ENCODE peak calls at places on chromosome 18, in eight cellular contexts. I is spleen, V is iPS DF 6.9, N is HCT116, M is thyroid gland, R is hepatocyte, S is SJSA1, L is psoas muscle. P is an unnamed sample. For H3K4me1 and H3K9me3, the result is how much of the 10 kb centered on the place peaks cover.

GRCh38 chr18:61153571-61153970 is 179.7 kb upstream of the CDH20 start:
- DNase-seq in M (no peak), R (no peak), V (no peak), S (no peak), I (no peak), L (no peak), N (no peak), P (no peak)

GRCh38 chr18:48003426-48004349 is 73.2 kb upstream of the SMAD2 start:
- DNase-seq in R (no peak), S (peak), N (peak), V (no peak), M (no peak), L (no peak), I (no peak), P (no peak)

GRCh38 chr18:9068346-9068745 is 34.2 kb upstream of the NDUFV2 start:
- DNase-seq in L (no peak), R (peak), N (no peak), M (no peak), I (no peak), V (no peak), S (no peak), P (no peak)

GRCh38 chr18:42517896-42518295 is 562.9 kb downstream of the PIK3C3 start:
- DNase-seq in N (no peak), R (no peak), M (no peak), I (no peak), V (no peak), L (no peak), S (no peak), P (no peak)

GRCh38 chr18:41767960-41768359 is 187.1 kb upstream of the PIK3C3 start:
- DNase-seq in R (peak), N (no peak), M (no peak), S (no peak), L (no peak), V (no peak), I (no peak), P (no peak)

GRCh38 chr18:45891806-45892205 is 66.3 kb downstream of the SIGLEC15 start:
- DNase-seq in V (no peak), R (no peak), S (no peak), N (no peak), L (no peak), M (no peak), I (no peak), P (no peak)

GRCh38 chr18:24878289-24878688 is 417.9 kb downstream of the HRH4 start:
- DNase-seq in L (no peak), N (no peak), V (peak), M (no peak), R (peak), S (peak), I (no peak), P (no peak)

GRCh38 chr18:34528177-34528576 is 181.9 kb upstream of the DTNA start:
- DNase-seq in M (no peak), N (no peak), I (no peak), L (no peak), S (no peak), R (no peak), V (no peak), P (no peak)

GRCh38 chr18:56563568-56563967 is 74.8 kb downstream of the TXNL1 start:
- DNase-seq in S (no peak), M (no peak), L (no peak), R (no peak), I (no peak), N (peak), V (peak), P (no peak)

GRCh38 chr18:53861185-53861584 is 363.3 kb downstream of the MBD2 start:
- DNase-seq in L (no peak), N (no peak), I (no peak), M (no peak), V (no peak), R (no peak), S (no peak), P (no peak)

GRCh38 chr18:13112982-13113381 is 105.6 kb upstream of the LDLRAD4 start:
- DNase-seq in L (no peak), M (peak), N (peak), I (no peak), V (peak), R (peak), S (no peak), P (no peak)

GRCh38 chr18:12884521-12885323 is 685 bp upstream of the PTPN2 start:
- DNase-seq in N (no peak), L (no peak), I (no peak), R (no peak), M (no peak), S (peak), V (no peak), P (peak)

GRCh38 chr18:45526120-45526841 is 89.0 kb upstream of the SLC14A2 start:
- DNase-seq in R (peak), I (no peak), V (no peak), S (no peak), M (no peak), L (no peak), N (no peak), P (no peak)

GRCh38 chr18:58572680-58573079 is 56.2 kb downstream of the ALPK2 start:
- DNase-seq in N (no peak), I (no peak), L (no peak), V (no peak), M (no peak), R (no peak), S (no peak), P (no peak)

GRCh38 chr18:8605974-8606373 is 3.3 kb upstream of the RAB12 start:
- DNase-seq in I (no peak), R (no peak), V (no peak), N (no peak), L (no peak), M (no peak), S (no peak), P (no peak)

GRCh38 chr18:26429535-26429934 is 118.8 kb downstream of the KCTD1 start:
- DNase-seq in V (no peak), N (peak), I (no peak), S (no peak), M (no peak), R (peak), L (no peak), P (no peak)

GRCh38 chr18:21284540-21284939 is 42.5 kb downstream of the GREB1L start:
- DNase-seq in I (no peak), V (no peak), L (no peak), N (no peak), M (no peak), S (no peak), R (no peak), P (no peak)

GRCh38 chr18:60754413-60754812 is 381.8 kb upstream of the MC4R start:
- DNase-seq in I (no peak), V (no peak), L (no peak), R (no peak), M (no peak), S (no peak), N (no peak), P (no peak)

GRCh38 chr18:59881728-59882685 is 17.8 kb upstream of the PMAIP1 start:
- DNase-seq in V (no peak), S (peak), M (no peak), N (no peak), I (no peak), R (peak), L (no peak), P (no peak)

GRCh38 chr18:24234330-24234729 is 95.5 kb downstream of the CABYR start:
- DNase-seq in N (no peak), V (no peak), M (no peak), S (no peak), R (peak), I (no peak), L (peak), P (no peak)

GRCh38 chr18:54086863-54087262 is 137.6 kb downstream of the MBD2 start:
- DNase-seq in I (no peak), V (no peak), L (no peak), M (no peak), N (no peak), R (no peak), S (no peak), P (no peak)

GRCh38 chr18:63063171-63063570 is 256.4 kb downstream of the BCL2 start:
- DNase-seq in L (no peak), V (no peak), R (no peak), I (no peak), S (peak), N (no peak), M (no peak), P (no peak)

GRCh38 chr18:9135912-9136314 is 668 bp upstream of the ANKRD12 start:
- DNase-seq in S (no peak), I (no peak), M (peak), V (no peak), L (no peak), N (peak), R (peak), P (peak)

GRCh38 chr18:12271376-12272235 is 17.4 kb downstream of the CIDEA start:
- DNase-seq in I (no peak), S (peak), M (peak), L (peak), R (peak), V (no peak), N (peak), P (peak)

GRCh38 chr18:24497052-24497754 is 36.8 kb downstream of the HRH4 start:
- DNase-seq in I (no peak), R (no peak), M (no peak), N (no peak), L (no peak), S (no peak), V (no peak), P (no peak)

GRCh38 chr18:54119524-54120019 is 104.9 kb downstream of the MBD2 start:
- DNase-seq in I (no peak), V (peak), N (peak), S (peak), R (peak), M (no peak), L (no peak), P (no peak)

GRCh38 chr18:58541789-58542425 is 87.0 kb downstream of the ALPK2 start:
- DNase-seq in I (no peak), M (no peak), N (peak), V (no peak), S (peak), L (no peak), R (peak), P (no peak)

GRCh38 chr18:25055076-25055475 is 296.9 kb downstream of the ZNF521 start:
- DNase-seq in R (no peak), L (no peak), M (no peak), V (no peak), N (no peak), I (no peak), S (no peak), P (no peak)

GRCh38 chr18:58143391-58143790 is 99.4 kb downstream of the NEDD4L start:
- DNase-seq in L (no peak), N (no peak), S (no peak), I (no peak), M (no peak), R (peak), V (no peak), P (no peak)

GRCh38 chr18:58996131-58996632 is 131.5 kb downstream of the ZNF532 start:
- DNase-seq in M (no peak), I (no peak), S (peak), V (no peak), L (no peak), N (no peak), R (peak), P (no peak)

GRCh38 chr18:27363918-27364317 is 178.8 kb upstream of the CHST9 start:
- DNase-seq in N (no peak), M (no peak), L (no peak), R (peak), S (no peak), V (no peak), I (no peak), P (no peak)

GRCh38 chr18:38940863-38941531 is 1375.4 kb upstream of the CELF4 start:
- DNase-seq in N (peak), V (no peak), M (no peak), S (peak), I (no peak), R (peak), L (no peak), P (no peak)

GRCh38 chr18:67651438-67651837 is 134.9 kb upstream of the DSEL start:
- DNase-seq in L (no peak), N (no peak), I (no peak), S (no peak), R (no peak), V (no peak), M (no peak), P (peak)

DNA sequence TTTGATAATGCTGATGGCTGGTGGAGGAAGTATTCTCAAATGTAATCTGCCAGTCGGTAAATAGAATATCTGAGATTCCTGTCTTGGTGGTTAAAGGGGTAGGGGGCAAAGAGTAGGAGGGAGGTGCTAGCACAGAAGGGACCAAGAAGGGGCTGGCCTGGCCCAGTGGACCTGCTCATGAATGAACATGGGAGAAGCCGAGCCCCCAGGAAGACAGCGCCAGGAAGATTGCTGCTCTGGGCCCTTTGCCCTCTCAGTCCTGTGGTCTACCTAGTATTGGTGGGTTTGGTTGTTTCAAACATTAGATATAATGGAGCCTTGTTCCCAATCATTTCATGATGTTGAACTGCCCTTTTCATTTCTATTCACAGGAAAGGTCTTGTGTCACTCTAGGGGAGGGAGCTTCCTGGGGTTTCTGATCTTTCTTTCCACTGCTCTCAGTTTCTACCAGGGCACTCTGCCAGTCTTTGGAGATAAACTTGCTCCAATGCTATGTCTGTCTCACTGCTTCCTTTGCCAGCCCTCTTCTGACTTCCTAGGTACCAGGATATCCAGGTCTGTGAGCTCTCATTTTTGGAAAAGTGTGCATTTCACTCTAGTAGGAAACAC is 5.3 kb upstream of the MOCOS start:
- DNase-seq in N (no peak), L (no peak), M (no peak), R (no peak), S (no peak), I (no peak), V (no peak), P (no peak)
- H3K4me1 ChIP-seq in N (under half), L (under half), M (under half), R (under half), S (under half), I (under half), V (under half), P (under half)

DNA sequence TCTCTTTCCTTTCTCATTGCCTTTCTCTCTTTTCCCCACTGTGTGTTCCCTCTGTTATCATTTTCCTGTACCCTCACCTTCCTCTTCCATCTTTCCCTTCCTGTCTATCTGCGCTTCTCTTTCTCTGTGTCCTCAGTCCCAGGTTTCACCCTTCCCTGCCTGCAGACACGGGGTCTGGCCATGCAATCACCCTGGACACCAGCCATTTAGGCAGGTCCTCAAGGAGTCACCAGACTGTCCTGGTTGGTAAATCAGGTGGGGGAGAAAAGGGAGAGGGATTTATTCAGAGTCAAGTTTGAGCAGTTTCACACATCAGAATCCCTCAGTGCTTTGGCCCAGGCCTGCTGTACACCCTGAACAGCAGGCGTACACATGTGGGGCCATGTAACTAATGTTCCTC is 169.3 kb downstream of the ANKRD30B start:
- DNase-seq in V (no peak), M (peak), S (no peak), L (no peak), N (no peak), I (no peak), R (no peak), P (no peak)
- H3K9me3 ChIP-seq in V (under half), M (under half), S (under half), L (under half), N (under half), I (under half), R (under half), P (under half)

GRCh38 chr18:3333721-3334386 is 71.9 kb downstream of the MYL12B start:
- DNase-seq in N (no peak), M (no peak), R (no peak), L (no peak), V (no peak), I (no peak), S (no peak), P (no peak)
- H3K4me3 ChIP-seq in N (no peak), M (no peak), R (no peak), L (no peak), V (no peak), I (no peak), S (no peak), P (no peak)

DNA sequence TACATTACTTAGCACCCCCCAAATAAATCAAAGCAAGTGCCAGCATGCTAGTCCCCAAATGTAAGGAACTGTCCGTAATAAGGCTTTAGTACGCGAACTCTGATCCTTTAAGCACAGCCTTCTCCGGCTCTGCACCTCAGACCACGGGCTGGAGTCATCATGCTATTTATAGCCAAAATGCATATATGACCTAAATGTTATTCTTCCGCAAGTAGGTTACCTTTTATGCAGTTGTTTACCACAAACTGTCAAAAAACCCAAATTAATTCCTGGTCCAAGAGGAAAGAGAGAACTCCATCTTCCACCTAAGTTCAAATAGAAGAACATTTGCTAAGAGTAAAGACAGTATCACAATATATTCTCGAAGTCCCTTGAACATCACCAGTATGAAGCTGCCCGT is 42.7 kb downstream of the ZNF516 start:
- DNase-seq in I (no peak), L (no peak), R (no peak), V (no peak), S (peak), M (no peak), N (no peak), P (no peak)
- H3K4me1 ChIP-seq in I (under half), L (half or more), R (half or more), V (under half), S (half or more), M (under half), N (under half), P (under half)

GRCh38 chr18:80026363-80026762 is 7.9 kb upstream of the RBFA start:
- DNase-seq in N (no peak), S (no peak), L (no peak), V (no peak), I (no peak), M (no peak), R (no peak), P (no peak)

GRCh38 chr18:80022613-80023012 is 11.6 kb upstream of the RBFA start:
- DNase-seq in I (no peak), L (no peak), M (no peak), V (no peak), N (peak), R (no peak), S (peak), P (no peak)

DNA sequence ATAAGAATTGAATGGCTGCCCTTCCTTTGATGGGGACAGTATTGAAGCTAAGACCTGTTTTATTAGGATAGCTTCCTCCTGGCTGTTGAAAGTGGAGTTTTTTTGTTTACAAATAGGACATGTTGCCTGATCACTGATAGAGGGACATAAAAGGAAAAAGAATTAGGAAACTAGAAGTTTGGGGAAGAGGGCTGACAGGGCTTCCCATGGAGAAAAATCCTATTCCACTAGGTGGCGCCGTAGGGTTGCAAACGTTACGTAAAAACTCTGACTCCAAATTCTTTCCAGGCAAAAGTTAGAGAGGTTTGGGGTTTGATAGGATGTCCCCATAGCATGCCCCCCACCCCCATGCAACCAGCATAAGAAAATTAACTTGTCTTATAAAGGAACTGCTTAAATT is 11.1 kb upstream of the RBFA start:
- DNase-seq in L (no peak), V (peak), S (no peak), I (no peak), N (peak), R (no peak), M (no peak), P (no peak)
- H3K9me3 ChIP-seq in L (half or more), V (under half), S (half or more), I (under half), N (under half), R (under half), M (under half), P (half or more)

GRCh38 chr18:50115095-50115494 is 79.9 kb downstream of the MYO5B start:
- DNase-seq in M (no peak), R (no peak), L (no peak), N (no peak), V (no peak), I (no peak), S (no peak), P (no peak)
- H3K4me3 ChIP-seq in M (no peak), R (no peak), L (no peak), N (no peak), V (no peak), I (no peak), S (no peak), P (no peak)

GRCh38 chr18:80180778-80181564 is 66.3 kb downstream of the PARD6G start:
- DNase-seq in S (no peak), R (no peak), I (no peak), L (no peak), N (no peak), V (no peak), M (no peak), P (no peak)

GRCh38 chr18:80182855-80183254 is 64.5 kb downstream of the PARD6G start:
- DNase-seq in I (no peak), R (no peak), V (no peak), M (no peak), L (no peak), S (no peak), N (no peak), P (peak)

GRCh38 chr18:80181642-80182461 is 65.5 kb downstream of the PARD6G start:
- DNase-seq in V (no peak), R (no peak), N (no peak), S (no peak), L (no peak), I (no peak), M (peak), P (peak)

GRCh38 chr18:80178935-80179818 is 68.1 kb downstream of the PARD6G start:
- DNase-seq in N (no peak), L (no peak), S (no peak), M (no peak), V (no peak), R (no peak), I (no peak), P (peak)

DNA sequence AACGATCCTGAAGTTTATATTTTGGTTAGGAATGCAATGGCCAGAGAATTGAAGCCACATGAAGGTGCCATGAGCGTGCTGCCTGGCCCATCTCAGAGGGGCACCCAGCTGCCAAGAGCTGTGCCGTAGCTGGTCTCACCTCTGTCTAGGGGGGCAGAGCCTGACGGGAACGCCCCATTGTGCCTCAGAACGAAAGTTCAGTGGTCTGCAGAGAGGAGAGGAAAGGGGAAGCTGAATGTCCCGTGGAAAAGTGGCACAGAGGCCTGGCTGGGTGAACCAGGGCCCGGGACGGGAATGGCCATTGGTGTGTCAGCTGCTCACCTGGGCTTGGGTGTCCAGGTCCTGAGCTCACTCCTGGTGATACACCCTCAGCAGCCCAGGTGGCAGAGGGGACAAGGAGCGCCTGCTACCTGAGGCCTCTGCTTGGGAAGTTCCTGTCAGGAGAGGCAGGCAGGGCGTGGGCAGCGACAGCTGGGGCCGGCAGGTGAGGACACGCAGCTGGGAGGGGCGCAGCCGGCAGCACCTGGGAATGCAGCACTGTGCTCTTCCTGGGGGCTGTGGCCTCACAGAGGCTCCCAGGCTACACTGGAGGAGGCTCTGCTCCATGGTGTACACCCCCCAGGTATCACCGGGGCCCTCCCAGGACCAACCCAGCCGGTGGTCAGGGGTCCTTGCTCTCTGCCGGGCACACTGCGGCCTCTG is 67.3 kb downstream of the PARD6G start:
- DNase-seq in L (no peak), N (no peak), S (no peak), I (no peak), M (no peak), R (no peak), V (no peak), P (no peak)
- H3K4me1 ChIP-seq in L (under half), N (under half), S (under half), I (under half), M (half or more), R (under half), V (under half), P (under half)